ENCODE peak calls at places on chromosomes 12 and 14, in five cellular contexts. L is T-cell, N is NCI-H1092 treated with DMSO at 0.1 percent for 48 hours, I is lower lobe of right lung, K is type B pancreatic cell. Z is an unnamed sample.

GRCh38 chr12:65948320-65949008 is 124.2 kb downstream of the HMGA2 start:
- DNase-seq in L (no peak), N (no peak), I (peak), K (no peak), Z (peak)

GRCh38 chr14:64764641-64765520 is 60.7 kb downstream of the PLEKHG3 start:
- DNase-seq in L (peak), N (peak), I (peak), K (peak), Z (peak)

GRCh38 chr12:112170971-112171596 is 45.7 kb downstream of the TRAFD1 start:
- DNase-seq in L (no peak), N (no peak), I (no peak), K (no peak), Z (no peak)

GRCh38 chr12:49990269-49990668 is 17.5 kb downstream of the AQP6 start:
- DNase-seq in L (no peak), N (no peak), I (no peak), K (no peak), Z (no peak)

GRCh38 chr14:49959822-49960408 is 67.0 kb downstream of the ARF6 start:
- DNase-seq in L (peak), N (peak), I (no peak), K (no peak), Z (peak)

GRCh38 chr14:91867316-91867988 is at the start of gene TC2N:
- DNase-seq in L (peak), N (no peak), I (no peak), K (no peak), Z (no peak)

GRCh38 chr12:1829306-1829900 is 9.0 kb downstream of the LRTM2 start:
- DNase-seq in L (no peak), N (no peak), I (peak), K (no peak), Z (no peak)

GRCh38 chr14:72443991-72444431 is 449.9 kb downstream of the DPF3 start:
- DNase-seq in L (no peak), N (no peak), I (no peak), K (no peak), Z (no peak)

GRCh38 chr12:114168061-114168460 is 201.9 kb upstream of the RBM19 start:
- DNase-seq in L (no peak), N (no peak), I (no peak), K (no peak), Z (no peak)

GRCh38 chr14:70780396-70781075 is 28.8 kb downstream of the MAP3K9 start:
- DNase-seq in L (no peak), N (peak), I (peak), K (no peak), Z (peak)

GRCh38 chr14:67491285-67491684 is 2.8 kb upstream of the TMEM229B start:
- DNase-seq in L (no peak), N (no peak), I (no peak), K (no peak), Z (no peak)

GRCh38 chr14:104874571-104875411 is 9.7 kb downstream of the CEP170B start:
- DNase-seq in L (no peak), N (no peak), I (no peak), K (no peak), Z (no peak)

GRCh38 chr12:130714591-130715149 is 1.4 kb downstream of the RIMBP2 start:
- DNase-seq in L (no peak), N (peak), I (no peak), K (no peak), Z (peak)

GRCh38 chr12:33222357-33222756 is 217.3 kb downstream of the SYT10 start:
- DNase-seq in L (no peak), N (no peak), I (no peak), K (no peak), Z (no peak)

GRCh38 chr14:50064993-50065392 is 51.4 kb downstream of the VCPKMT start:
- DNase-seq in L (peak), N (no peak), I (no peak), K (no peak), Z (no peak)

GRCh38 chr14:32932921-32933622 is 5.6 kb upstream of the NPAS3 start:
- DNase-seq in L (no peak), N (no peak), I (no peak), K (peak), Z (peak)

GRCh38 chr14:88166616-88167015 is 156.5 kb downstream of the KCNK10 start:
- DNase-seq in L (no peak), N (no peak), I (no peak), K (no peak), Z (no peak)

GRCh38 chr14:35365130-35366047 is 39.2 kb downstream of the NFKBIA start:
- DNase-seq in L (no peak), N (no peak), I (peak), K (no peak), Z (peak)

GRCh38 chr14:49512147-49512551 is 74.0 kb downstream of the RPS29 start:
- DNase-seq in L (no peak), N (no peak), I (no peak), K (no peak), Z (no peak)

GRCh38 chr12:29543036-29543435 is 45.5 kb upstream of the OVCH1 start:
- DNase-seq in L (no peak), N (no peak), I (no peak), K (no peak), Z (no peak)

GRCh38 chr14:102171173-102172020 is 31.7 kb downstream of the WDR20 start:
- DNase-seq in L (no peak), N (no peak), I (no peak), K (no peak), Z (no peak)

GRCh38 chr14:100328495-100329163 is 5.5 kb downstream of the SLC25A47 start:
- DNase-seq in L (no peak), N (no peak), I (no peak), K (no peak), Z (no peak)

GRCh38 chr14:74941676-74942097 is 13.7 kb downstream of the PGF start:
- DNase-seq in L (no peak), N (no peak), I (peak), K (no peak), Z (peak)

GRCh38 chr12:67647547-67648305 is 819 bp upstream of the DYRK2 start:
- DNase-seq in L (peak), N (peak), I (peak), K (peak), Z (peak)

GRCh38 chr12:47032644-47033043 is 46.8 kb upstream of the PCED1B start:
- DNase-seq in L (peak), N (peak), I (no peak), K (no peak), Z (no peak)

GRCh38 chr12:13052414-13052813 is 8.2 kb downstream of the FAM234B start:
- DNase-seq in L (no peak), N (no peak), I (no peak), K (no peak), Z (no peak)

GRCh38 chr14:61616524-61617185 is 78.7 kb upstream of the HIF1A start:
- DNase-seq in L (no peak), N (no peak), I (no peak), K (no peak), Z (no peak)

GRCh38 chr12:43749016-43749415 is 9.6 kb downstream of the PUS7L start:
- DNase-seq in L (no peak), N (no peak), I (no peak), K (no peak), Z (no peak)

GRCh38 chr14:61145903-61146411 is 135.2 kb downstream of the TMEM30B start:
- DNase-seq in L (no peak), N (peak), I (no peak), K (no peak), Z (no peak)

GRCh38 chr14:32129124-32129523 is 52.0 kb downstream of the ARHGAP5 start:
- DNase-seq in L (no peak), N (no peak), I (no peak), K (no peak), Z (no peak)

GRCh38 chr14:96297999-96298398 is 42.0 kb downstream of the BDKRB1 start:
- DNase-seq in L (no peak), N (no peak), I (no peak), K (no peak), Z (no peak)

GRCh38 chr12:128455849-128456248 is 188.9 kb downstream of the TMEM132C start:
- DNase-seq in L (no peak), N (no peak), I (no peak), K (no peak), Z (no peak)

GRCh38 chr12:81329088-81329487 is 251.2 kb downstream of the ACSS3 start:
- DNase-seq in L (no peak), N (no peak), I (no peak), K (no peak), Z (no peak)

Z was measured in thyroid gland.